ENCODE peak calls at places on chromosomes 16 and 17, in five cellular contexts. P, J, R, O and U are unnamed samples.

GRCh38 chr17:73342549-73343167 is 30.9 kb upstream of the CDC42EP4 start:
- DNase-seq in R (no peak), J (peak), O (no peak), P (no peak), U (no peak)

GRCh38 chr17:82775033-82775823 is 23.4 kb downstream of the TBCD start:
- DNase-seq in J (peak), R (peak), O (peak), P (peak), U (peak)

GRCh38 chr16:89410794-89411309 is 79.5 kb downstream of the ANKRD11 start:
- DNase-seq in J (peak), O (peak), P (peak), R (peak), U (no peak)

GRCh38 chr16:13296206-13296605 is 394.8 kb downstream of the SHISA9 start:
- DNase-seq in J (no peak), O (no peak), P (no peak), R (no peak), U (no peak)

GRCh38 chr16:88970539-88971065 is 6.4 kb downstream of the CBFA2T3 start:
- DNase-seq in O (no peak), J (no peak), P (no peak), R (no peak), U (no peak)

GRCh38 chr17:1244606-1245012 is 25.6 kb upstream of the BHLHA9 start:
- DNase-seq in R (no peak), J (no peak), O (no peak), P (no peak), U (no peak)

GRCh38 chr16:86987746-86988670 is 329.2 kb downstream of the C16orf95 start:
- DNase-seq in P (no peak), J (no peak), O (no peak), R (no peak), U (no peak)

GRCh38 chr17:57530508-57530907 is 214.6 kb downstream of the CCDC182 start:
- DNase-seq in O (no peak), R (no peak), P (no peak), J (no peak), U (no peak)

GRCh38 chr16:88742896-88743605 is 36.7 kb downstream of the CTU2 start:
- DNase-seq in P (no peak), R (no peak), O (no peak), J (no peak), U (no peak)

GRCh38 chr16:2884041-2884451 is 1.0 kb downstream of the FLYWCH2 start:
- DNase-seq in O (no peak), J (peak), P (no peak), R (no peak), U (no peak)

GRCh38 chr16:27780468-27781194 is 230.7 kb downstream of the KATNIP start:
- DNase-seq in R (no peak), J (no peak), O (no peak), P (no peak), U (no peak)

GRCh38 chr16:27778926-27779570 is 229.1 kb downstream of the KATNIP start:
- DNase-seq in P (no peak), O (no peak), J (no peak), R (no peak), U (no peak)

GRCh38 chr16:27781195-27781524 is 231.2 kb downstream of the KATNIP start:
- DNase-seq in P (no peak), O (no peak), J (no peak), R (no peak), U (no peak)

GRCh38 chr16:27778171-27778925 is 228.4 kb downstream of the KATNIP start:
- DNase-seq in J (no peak), P (no peak), O (no peak), R (no peak), U (no peak)

DNA sequence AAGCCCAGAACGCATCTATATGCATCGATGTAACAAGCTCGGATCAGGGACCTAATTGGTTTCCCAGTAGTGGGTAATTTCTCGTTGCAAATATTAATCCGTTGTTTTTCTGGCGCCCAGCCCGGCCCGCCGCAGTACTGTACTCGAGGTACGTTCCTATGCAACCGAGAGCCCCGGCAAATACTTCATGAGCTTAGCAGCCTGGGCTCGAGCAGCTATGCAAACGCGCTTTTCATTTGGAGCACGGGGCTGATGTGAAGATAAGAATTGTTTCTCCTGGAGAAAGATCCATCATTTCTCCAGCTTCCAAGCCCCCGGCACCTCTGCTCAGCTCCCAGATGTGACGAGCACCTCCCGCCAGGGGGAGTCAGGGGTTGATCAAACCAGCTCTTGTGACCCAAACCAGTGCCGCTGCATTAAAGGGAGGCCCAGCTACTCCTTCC is 229.8 kb downstream of the KATNIP start:
- DNase-seq in O (peak), P (peak), J (peak), R (no peak), U (no peak)
- TF ChIP-seq CTCF in O (no peak), P (peak), J (peak), R (no peak), U (no peak)

GRCh38 chr17:46977348-46977747 is 1.7 kb downstream of the RPRML start:
- DNase-seq in O (no peak), R (peak), P (no peak), J (peak), U (no peak)
- TF ChIP-seq CTCF in O (no peak), R (no peak), P (no peak), J (peak), U (no peak)

DNA sequence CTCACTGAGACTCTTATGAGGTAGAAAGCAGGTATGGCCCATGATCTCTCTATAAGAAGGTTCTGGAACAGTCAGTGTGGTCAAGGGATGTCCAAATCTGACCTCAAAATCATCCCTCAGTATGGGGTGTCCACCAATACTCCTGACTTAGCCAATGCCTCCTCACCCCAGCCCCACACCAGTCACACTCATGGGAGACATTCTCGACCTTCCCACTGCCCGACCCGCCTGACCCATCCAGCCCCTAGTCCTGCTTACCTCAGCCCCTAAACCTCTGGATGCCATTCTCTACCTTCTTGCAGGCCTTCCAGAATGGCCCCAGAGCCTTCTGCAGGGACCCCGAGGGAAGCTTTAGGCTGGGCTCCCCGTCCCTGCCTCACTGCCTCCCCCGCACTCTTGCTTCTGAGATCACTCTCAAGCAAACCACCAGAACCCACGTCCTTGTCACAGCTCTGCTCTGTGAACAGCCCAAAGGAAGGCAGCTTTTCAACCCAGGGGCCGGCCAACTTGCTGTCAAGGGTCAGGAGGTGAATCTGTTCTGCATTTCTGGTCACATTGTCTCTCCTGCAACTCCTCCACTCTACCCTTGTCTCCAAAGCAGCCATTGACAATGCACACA is 44.9 kb upstream of the RBFOX3 start:
- DNase-seq in R (peak), O (peak), J (no peak), P (peak), U (no peak)
- TF ChIP-seq CTCF in R (no peak), O (no peak), J (no peak), P (no peak), U (no peak)

GRCh38 chr17:65562206-65562531 is 721 bp upstream of the AXIN2 start:
- DNase-seq in J (no peak), O (no peak), P (no peak), R (no peak), U (no peak)

GRCh38 chr17:65559802-65560627 is 1.4 kb downstream of the AXIN2 start:
- DNase-seq in J (peak), R (peak), O (peak), P (peak), U (peak)

GRCh38 chr17:65559483-65559801 is 2.0 kb downstream of the AXIN2 start:
- DNase-seq in O (no peak), R (no peak), J (peak), P (no peak), U (no peak)

GRCh38 chr17:65560628-65561371 is 648 bp downstream of the AXIN2 start:
- DNase-seq in R (peak), J (peak), P (peak), O (peak), U (peak)

GRCh38 chr17:65561394-65562205 is at the start of gene AXIN2:
- DNase-seq in R (peak), O (peak), P (peak), J (peak), U (peak)
- TF ChIP-seq CTCF in R (no peak), O (no peak), P (peak), J (peak), U (no peak)

GRCh38 chr16:85172465-85173071 is 60.3 kb upstream of the CIBAR2 start:
- DNase-seq in J (peak), R (no peak), P (no peak), O (no peak), U (no peak)
- TF ChIP-seq CTCF in J (peak), R (peak), P (peak), O (no peak), U (peak)

DNA sequence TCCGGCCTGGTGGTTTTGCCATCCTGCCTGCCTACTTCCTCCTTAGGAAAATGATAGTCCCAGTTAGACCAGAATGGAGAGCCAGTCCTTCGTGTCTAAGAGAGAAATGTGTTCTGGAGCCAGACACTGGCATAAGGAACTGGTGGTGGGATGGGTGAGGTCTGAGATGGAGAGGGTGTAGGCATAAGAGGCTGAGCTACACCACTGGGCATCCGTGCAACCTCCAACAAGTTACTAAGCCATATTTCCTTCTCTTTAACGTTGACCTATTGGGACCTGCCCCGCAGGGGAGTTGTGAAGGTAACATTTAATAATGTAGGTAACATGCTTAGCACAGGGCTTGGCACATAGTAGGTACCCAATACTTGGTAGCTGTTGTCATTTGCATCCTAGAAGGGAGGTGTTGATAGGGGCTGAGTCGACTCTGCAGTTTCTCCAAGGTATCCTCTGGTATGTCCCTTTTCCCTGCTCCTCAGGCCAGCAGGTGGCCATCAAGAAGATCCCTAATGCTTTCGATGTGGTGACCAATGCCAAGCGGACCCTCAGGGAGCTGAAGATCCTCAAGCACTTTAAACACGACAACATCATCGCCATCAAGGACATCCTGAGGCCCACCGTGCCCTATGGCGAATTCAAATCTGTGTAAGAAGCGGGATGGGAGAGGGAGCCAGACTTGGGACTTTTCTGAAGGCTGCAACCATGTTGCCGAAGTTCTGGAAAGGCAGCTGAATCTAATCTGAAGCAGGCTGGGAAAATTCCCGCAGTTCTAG is 1.2 kb downstream of the MAPK7 start:
- DNase-seq in J (no peak), R (no peak), P (no peak), O (no peak), U (no peak)
- TF ChIP-seq CTCF in J (no peak), R (no peak), P (no peak), O (no peak), U (no peak)

DNA sequence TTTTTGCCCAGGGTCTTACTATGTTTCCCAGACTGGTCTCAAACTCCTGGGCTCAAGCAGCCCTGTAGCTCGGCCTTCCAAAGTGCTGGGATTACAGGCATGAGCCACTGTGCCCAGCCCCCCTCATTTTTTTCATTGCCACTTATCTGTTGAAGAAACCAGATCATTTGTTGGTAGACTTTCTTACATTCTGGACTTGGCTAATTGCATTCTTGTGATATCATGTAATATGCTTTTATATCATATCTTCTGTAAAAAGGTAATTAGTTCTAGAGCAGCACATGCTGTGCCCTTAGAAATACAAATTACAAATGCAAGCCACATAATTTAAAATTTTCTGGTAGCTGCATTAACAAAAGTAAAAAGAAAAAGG is 53.9 kb downstream of the PPM1E start:
- DNase-seq in J (no peak), O (no peak), R (no peak), P (no peak), U (no peak)
- TF ChIP-seq CTCF in J (no peak), O (no peak), R (no peak), P (no peak), U (no peak)